ENCODE peak calls at places on chromosome 15, in four cellular contexts. K is cardiac muscle cell, W is kidney tubule cell, Y is heart left ventricle. L is an unnamed sample.

GRCh38 chr15:64398575-64398974 is 10.9 kb downstream of the TRIP4 start:
- DNase-seq in K (no peak), W (peak; percentile 54), Y (no peak), L (no peak)

GRCh38 chr15:42832577-42832976 is 88.0 kb downstream of the TTBK2 start:
- DNase-seq in K (no peak), W (peak; percentile 93), Y (no peak), L (peak; percentile 83)

GRCh38 chr15:77251662-77252061 is 168.2 kb downstream of the PEAK1 start:
- DNase-seq in K (no peak), W (peak; percentile 24), Y (no peak), L (no peak)

GRCh38 chr15:101723161-101723873 is 956 bp downstream of the TARS3 start:
- DNase-seq in K (no peak), W (peak; percentile 36), Y (no peak), L (no peak)

GRCh38 chr15:46088486-46089437 is 453.9 kb downstream of the SQOR start:
- DNase-seq in K (no peak), W (peak; percentile 18), Y (no peak), L (no peak)

GRCh38 chr15:52134502-52135144 is 22.0 kb upstream of the BCL2L10 start:
- DNase-seq in K (no peak), W (no peak), Y (no peak), L (no peak)

GRCh38 chr15:67820992-67821783 is 4.1 kb upstream of the SKOR1 start:
- DNase-seq in K (peak; percentile 89), W (peak; percentile 38), Y (peak; percentile 66), L (peak; percentile 56)

GRCh38 chr15:85477730-85478129 is 97.3 kb downstream of the AKAP13 start:
- DNase-seq in K (no peak), W (peak; percentile 97), Y (no peak), L (peak; percentile 91)

GRCh38 chr15:25717116-25717755 is 145.9 kb downstream of the ATP10A start:
- DNase-seq in K (no peak), W (no peak), Y (no peak), L (no peak)

GRCh38 chr15:52018244-52018643 is 775 bp upstream of the MAPK6 start:
- DNase-seq in K (no peak), W (no peak), Y (no peak), L (no peak)

GRCh38 chr15:29822100-29822684 is at the start of gene TJP1:
- DNase-seq in K (peak; percentile 93), W (peak; percentile 88), Y (peak; percentile 85), L (peak; percentile 81)

GRCh38 chr15:68413363-68414255 is 18.4 kb downstream of the ITGA11 start:
- DNase-seq in K (no peak), W (no peak), Y (peak; percentile 24), L (no peak)

GRCh38 chr15:77966540-77967290 is 110.8 kb downstream of the TBC1D2B start:
- DNase-seq in K (peak; percentile 42), W (peak; percentile 47), Y (no peak), L (peak; percentile 37)

GRCh38 chr15:59124261-59124660 is 19.3 kb downstream of the CCNB2 start:
- DNase-seq in K (no peak), W (no peak), Y (no peak), L (no peak)